ENCODE peak calls at places on chromosomes 6 and 20, in four cellular contexts. T is left lung, F is A549, N is nephron progenitor cell. C is an unnamed sample.

GRCh38 chr6:54525731-54526130 is 217.5 kb downstream of the TINAG start:
- DNase-seq in T (no peak), N (no peak), F (no peak), C (no peak)

GRCh38 chr20:24406761-24407550 is 62.5 kb upstream of the SYNDIG1 start:
- DNase-seq in N (no peak), T (no peak), F (no peak), C (no peak)

GRCh38 chr6:13687917-13688351 is 23.7 kb downstream of the RANBP9 start:
- DNase-seq in F (no peak), N (no peak), T (no peak), C (no peak)

GRCh38 chr6:24513602-24514001 is 18.8 kb downstream of the ALDH5A1 start:
- DNase-seq in F (no peak), T (no peak), N (no peak), C (no peak)

GRCh38 chr6:142945446-142946180 is 637 bp upstream of the HIVEP2 start:
- DNase-seq in F (peak), T (peak), N (peak), C (no peak)

GRCh38 chr20:33433465-33433864 is 10.1 kb downstream of the SNTA1 start:
- DNase-seq in N (no peak), T (no peak), F (no peak), C (no peak)

GRCh38 chr6:28399370-28400121 is at the start of gene ZSCAN12:
- DNase-seq in F (peak), T (peak), N (peak), C (peak)

GRCh38 chr20:39849664-39850063 is 839.4 kb downstream of the MAFB start:
- DNase-seq in F (no peak), N (peak), T (peak), C (no peak)

GRCh38 chr6:85449818-85450577 is at the start of gene NT5E:
- DNase-seq in N (peak), F (peak), T (peak), C (peak)

GRCh38 chr6:33082702-33083101 is 6.9 kb downstream of the HLA-DPB1 start:
- DNase-seq in N (peak), F (peak), T (no peak), C (no peak)

GRCh38 chr6:111837641-111838500 is 35.4 kb downstream of the FYN start:
- DNase-seq in T (no peak), F (no peak), N (no peak), C (no peak)

GRCh38 chr6:159480471-159480870 is 212.6 kb downstream of the SOD2 start:
- DNase-seq in T (no peak), N (no peak), F (no peak), C (no peak)

GRCh38 chr6:4603291-4603690 is 172.9 kb upstream of the CDYL start:
- DNase-seq in N (no peak), T (no peak), F (no peak), C (no peak)

GRCh38 chr6:169319561-169319960 is 65.9 kb upstream of the THBS2 start:
- DNase-seq in F (no peak), N (no peak), T (no peak), C (no peak)

GRCh38 chr6:16239090-16239797 is 857 bp downstream of the GMPR start:
- DNase-seq in T (peak), N (peak), F (no peak), C (no peak)

GRCh38 chr6:160368670-160369069 is 20.5 kb downstream of the SLC22A3 start:
- DNase-seq in F (no peak), N (no peak), T (no peak), C (no peak)

GRCh38 chr6:6724319-6725119 is 136.0 kb downstream of the LY86 start:
- DNase-seq in T (peak), F (peak), N (peak), C (peak)

GRCh38 chr6:143264291-143264834 is 186.1 kb downstream of the ADAT2 start:
- DNase-seq in N (no peak), T (no peak), F (no peak), C (no peak)

GRCh38 chr6:47235964-47236760 is 73.5 kb downstream of the TNFRSF21 start:
- DNase-seq in F (no peak), N (no peak), T (no peak), C (no peak)

GRCh38 chr20:49608752-49609670 is 41.1 kb upstream of the PTGIS start:
- DNase-seq in F (peak), T (peak), N (peak), C (peak)

GRCh38 chr6:80488190-80488589 is 381.7 kb downstream of the BCKDHB start:
- DNase-seq in F (no peak), N (no peak), T (no peak), C (no peak)

GRCh38 chr6:80489911-80490635 is 383.6 kb downstream of the BCKDHB start:
- DNase-seq in T (no peak), N (no peak), F (no peak), C (no peak)
- TF ChIP-seq CTCF in T (no peak), N (no peak), F (no peak), C (no peak)

GRCh38 chr6:30497714-30498113 is 8.4 kb downstream of the HLA-E start:
- DNase-seq in N (no peak), F (no peak), T (no peak), C (no peak)

GRCh38 chr6:30495993-30496392 is 6.7 kb downstream of the HLA-E start:
- DNase-seq in N (no peak), F (no peak), T (no peak), C (no peak)

GRCh38 chr6:30491963-30492616 is 2.8 kb downstream of the HLA-E start:
- DNase-seq in N (no peak), F (no peak), T (no peak), C (no peak)

GRCh38 chr6:30493643-30494250 is 4.4 kb downstream of the HLA-E start:
- DNase-seq in T (no peak), F (no peak), N (peak), C (no peak)

DNA sequence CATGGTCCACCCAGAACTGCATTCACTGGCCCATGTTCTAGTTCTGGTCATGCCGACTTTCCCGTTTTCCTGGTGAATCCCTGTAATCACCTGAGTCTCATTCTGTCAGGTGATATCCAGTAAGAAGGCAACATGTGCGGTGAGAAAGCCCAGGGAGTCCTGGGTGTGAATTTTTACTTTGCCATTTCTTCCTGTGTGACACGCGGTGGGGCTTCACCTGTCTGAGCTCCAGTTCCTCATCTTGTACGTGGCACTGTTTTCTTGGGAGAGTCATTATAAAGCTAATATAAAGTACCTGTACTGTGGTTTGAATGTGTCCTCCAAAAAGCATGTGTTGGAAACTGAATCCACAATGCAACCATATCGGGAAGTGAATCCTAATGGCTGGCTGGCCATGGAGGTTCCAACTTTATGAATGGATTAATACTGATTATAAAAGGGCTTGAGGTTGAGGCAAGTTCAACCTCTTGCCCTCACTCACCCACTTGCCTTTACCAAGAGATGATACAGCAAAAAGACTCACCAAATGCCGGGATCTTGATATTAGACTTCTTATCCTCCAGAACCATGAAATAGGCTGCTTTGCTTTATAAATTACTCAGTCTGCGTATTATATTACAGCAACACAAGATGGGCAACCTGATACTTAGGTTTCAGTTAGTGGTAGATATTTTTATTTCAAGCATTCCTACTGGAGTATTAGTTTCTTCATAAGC is 5.1 kb downstream of the HLA-E start:
- DNase-seq in T (no peak), N (no peak), F (no peak), C (no peak)
- TF ChIP-seq CTCF in T (no peak), N (no peak), F (no peak), C (no peak)

GRCh38 chr6:122838060-122838780 is 49.2 kb downstream of the SMPDL3A start:
- DNase-seq in T (no peak), N (no peak), F (peak), C (no peak)
- TF ChIP-seq CTCF in T (peak), N (peak), F (peak), C (peak)

GRCh38 chr6:145880361-145880760 is 65.8 kb upstream of the FBXO30 start:
- DNase-seq in N (no peak), F (no peak), T (no peak), C (no peak)
- TF ChIP-seq CTCF in N (no peak), F (no peak), T (no peak), C (no peak)

GRCh38 chr20:58219342-58219700 is 9.1 kb downstream of the ANKRD60 start:
- DNase-seq in F (no peak), N (no peak), T (no peak), C (no peak)
- TF ChIP-seq CTCF in F (no peak), N (no peak), T (no peak), C (no peak)

GRCh38 chr6:30942338-30943060 is 1.7 kb downstream of the MUCL3 start:
- DNase-seq in N (peak), T (peak), F (peak), C (no peak)
- TF ChIP-seq CTCF in N (peak), T (no peak), F (peak), C (peak)

GRCh38 chr20:19903168-19903676 is 113.9 kb upstream of the NAA20 start:
- DNase-seq in N (no peak), T (no peak), F (no peak), C (no peak)
- TF ChIP-seq CTCF in N (no peak), T (peak), F (no peak), C (no peak)

C was measured in D721Med.